ENCODE peak calls at places on chromosomes 12 and 14, in five cellular contexts. A is CD8-positive, alpha-beta T cell; M is SK-N-MC; E is brain microvascular endothelial cell; S is pancreas. H is an unnamed sample.
A peak's percentile ranks its signal among the peaks of the same experiment; 100 is the strongest.

GRCh38 chr14:87108726-87109125 is 884.3 kb downstream of the GALC start:
- DNase-seq in E (no peak), A (no peak), S (no peak), M (no peak), H (no peak)

GRCh38 chr14:102980409-102980810 is 57.9 kb downstream of the AMN start:
- DNase-seq in S (no peak), A (no peak), E (no peak), M (no peak), H (no peak)

GRCh38 chr12:116720129-116720528 is 17.7 kb downstream of the SPRING1 start:
- DNase-seq in M (no peak), S (no peak), E (no peak), A (no peak), H (no peak)

GRCh38 chr14:104297721-104298401 is 159.5 kb downstream of the KIF26A start:
- DNase-seq in E (no peak), M (no peak), A (no peak), S (peak; percentile 41), H (no peak)

GRCh38 chr12:122406701-122407154 is 15.7 kb downstream of the CLIP1 start:
- DNase-seq in M (no peak), E (peak; percentile 22), S (no peak), A (no peak), H (no peak)

GRCh38 chr12:728781-729180 is 23.6 kb upstream of the WNK1 start:
- DNase-seq in A (no peak), E (no peak), M (no peak), S (no peak), H (no peak)

GRCh38 chr12:47777741-47778558 is 4.9 kb downstream of the SLC48A1 start:
- DNase-seq in E (no peak), A (no peak), M (no peak), S (no peak), H (peak; percentile 96)

GRCh38 chr12:110993425-110993824 is 73.0 kb upstream of the MYL2 start:
- DNase-seq in A (no peak), M (no peak), E (no peak), S (no peak), H (no peak)

GRCh38 chr14:58488550-58488949 is 61.0 kb downstream of the KIAA0586 start:
- DNase-seq in M (no peak), E (peak; percentile 49), A (no peak), S (no peak), H (no peak)
- H3K27ac ChIP-seq in M (no peak overlapping the region), E (peak overlapping the region; percentile 2), A (no peak overlapping the region), S (no peak overlapping the region), H (no peak overlapping the region)

GRCh38 chr12:112184056-112184887 is 58.9 kb downstream of the TRAFD1 start:
- DNase-seq in A (no peak), S (peak; percentile 68), M (no peak), E (no peak), H (no peak)
- H3K27ac ChIP-seq in A (no peak overlapping the region), S (no peak overlapping the region), M (no peak overlapping the region), E (no peak overlapping the region), H (peak overlapping the region; percentile 97)

GRCh38 chr12:107337354-107338095 is 244.2 kb upstream of the CRY1 start:
- DNase-seq in A (no peak), M (no peak), E (no peak), S (no peak), H (no peak)
- H3K27ac ChIP-seq in A (no peak overlapping the region), M (no peak overlapping the region), E (no peak overlapping the region), S (no peak overlapping the region), H (no peak overlapping the region)

DNA sequence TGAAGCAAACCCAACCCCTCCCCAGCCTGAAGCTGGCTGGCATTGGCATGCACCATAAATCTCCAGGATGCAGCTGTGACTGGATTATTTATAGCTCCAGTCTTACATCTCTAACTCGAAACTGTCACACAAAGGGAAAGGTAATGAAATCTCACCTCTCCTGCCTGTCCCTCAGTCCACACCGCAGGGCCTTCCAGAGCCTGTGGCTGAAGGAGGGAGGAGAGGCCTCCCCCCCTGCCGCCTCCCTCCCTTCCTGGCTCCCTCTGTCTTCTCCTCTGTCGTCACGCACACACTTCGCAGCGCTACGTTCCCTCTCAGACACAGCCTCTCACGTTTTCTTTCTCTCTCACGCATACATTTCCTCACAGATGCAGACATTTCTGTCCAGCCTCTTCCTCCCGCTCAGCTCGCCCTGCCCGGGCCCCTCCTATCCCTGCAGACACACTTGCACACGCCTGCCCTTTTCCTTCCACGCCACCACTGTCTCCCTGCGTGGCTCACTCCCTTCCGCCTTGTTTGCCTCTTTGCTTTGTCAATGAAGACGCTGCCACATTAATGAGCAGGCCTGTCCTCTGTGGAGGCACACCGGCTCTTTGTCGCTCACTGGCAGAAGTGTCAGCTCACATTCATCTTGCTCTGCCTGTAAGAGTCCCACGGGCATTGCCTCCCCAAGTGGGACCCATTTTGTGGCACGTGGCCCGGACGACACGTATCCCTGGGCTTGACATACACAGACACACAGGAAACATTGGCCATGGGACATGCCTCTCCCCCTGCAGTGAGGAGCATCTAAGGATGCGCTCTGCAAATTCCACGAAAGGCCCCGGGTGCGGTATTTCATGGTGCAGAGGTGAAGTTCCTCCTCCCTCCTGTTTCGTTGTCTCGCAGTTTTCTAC is 27.9 kb downstream of the IRF2BPL start:
- DNase-seq in E (no peak), A (no peak), M (no peak), S (no peak), H (peak; percentile 30)
- H3K27ac ChIP-seq in E (no peak overlapping the region), A (no peak overlapping the region), M (peak overlapping the region; percentile 32), S (no peak overlapping the region), H (no peak overlapping the region)

DNA sequence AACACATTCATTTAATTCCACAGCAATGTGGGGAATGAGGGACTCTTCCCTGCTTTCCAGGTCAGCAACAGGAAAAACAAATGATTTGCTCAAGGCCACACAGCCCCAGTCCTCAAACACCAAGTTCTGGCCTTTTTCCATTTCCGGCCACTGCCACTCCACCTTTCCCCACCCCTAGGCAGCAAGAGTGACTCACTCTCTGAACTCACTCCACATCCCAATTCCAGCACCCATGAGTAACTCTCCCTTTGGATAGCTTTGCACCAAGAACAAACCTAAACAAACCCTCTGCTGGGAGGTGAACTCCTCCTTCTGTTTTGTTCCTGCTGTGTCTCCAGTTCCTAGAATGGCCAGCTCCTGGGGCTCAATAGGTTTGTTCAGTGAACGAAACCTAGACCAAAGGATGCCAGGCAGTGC is 30.4 kb upstream of the PLEKHG6 start:
- DNase-seq in A (no peak), S (no peak), M (no peak), E (peak; percentile 68), H (no peak)
- H3K27ac ChIP-seq in A (no peak overlapping the region), S (peak overlapping the region; percentile 95), M (no peak overlapping the region), E (peak overlapping the region; percentile 73), H (no peak overlapping the region)

DNA sequence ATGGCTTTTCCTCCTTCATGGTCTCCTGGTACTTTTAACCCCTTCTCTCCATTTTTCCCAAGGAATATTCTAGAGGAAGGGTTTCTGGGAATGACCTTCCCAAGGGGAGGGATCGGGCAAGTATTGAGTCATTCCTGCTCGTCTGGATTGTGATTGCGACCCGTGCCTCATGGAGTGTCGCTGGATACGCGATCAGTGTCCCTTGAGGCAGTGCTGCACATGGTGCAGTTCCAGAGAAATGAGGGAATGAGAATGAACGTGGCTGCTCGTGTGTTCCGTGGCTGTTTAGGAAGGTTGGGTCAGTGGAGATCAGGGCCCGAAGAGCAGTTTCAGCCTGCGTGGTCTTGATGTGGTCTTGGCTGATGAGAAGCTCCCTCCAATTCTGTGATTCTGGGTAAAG is 234.4 kb downstream of the CACNA1C start:
- DNase-seq in M (no peak), A (no peak), S (no peak), E (no peak), H (no peak)
- H3K27ac ChIP-seq in M (peak overlapping the region; percentile 99), A (no peak overlapping the region), S (no peak overlapping the region), E (no peak overlapping the region), H (no peak overlapping the region)

GRCh38 chr14:67935371-67935770 is 115.8 kb downstream of the RAD51B start:
- DNase-seq in M (no peak), S (no peak), E (no peak), A (no peak), H (no peak)

GRCh38 chr14:67934851-67935250 is 115.3 kb downstream of the RAD51B start:
- DNase-seq in M (no peak), A (no peak), S (no peak), E (no peak), H (no peak)

GRCh38 chr14:67934087-67934486 is 114.5 kb downstream of the RAD51B start:
- DNase-seq in S (no peak), A (no peak), M (peak; percentile 90), E (peak; percentile 55), H (no peak)

GRCh38 chr14:67928375-67928774 is 108.8 kb downstream of the RAD51B start:
- DNase-seq in M (no peak), S (no peak), E (no peak), A (no peak), H (no peak)

GRCh38 chr14:67932708-67933107 is 113.1 kb downstream of the RAD51B start:
- DNase-seq in A (no peak), M (no peak), E (no peak), S (no peak), H (no peak)
- H3K27ac ChIP-seq in A (no peak overlapping the region), M (no peak overlapping the region), E (no peak overlapping the region), S (no peak overlapping the region), H (no peak overlapping the region)

H was measured in caudate nucleus.